ENCODE peak calls at places on chromosomes 1 and 21, in four cellular contexts. Z, H, W and P are unnamed samples.

GRCh38 chr1:11670747-11671146 is 6.7 kb downstream of the FBXO6 start:
- DNase-seq in W (no peak), H (no peak), Z (no peak), P (no peak)

GRCh38 chr1:151980287-151981177 is 13.1 kb downstream of the S100A10 start:
- DNase-seq in Z (no peak), W (no peak), H (peak; percentile 98), P (no peak)

GRCh38 chr1:156144747-156145146 is 8.6 kb upstream of the SEMA4A start:
- DNase-seq in W (no peak), Z (no peak), H (no peak), P (no peak)

GRCh38 chr1:160256396-160257046 is 5.8 kb downstream of the DCAF8 start:
- DNase-seq in W (no peak), H (peak; percentile 80), Z (no peak), P (no peak)

GRCh38 chr1:161731241-161731640 is 9.9 kb downstream of the FCRLB start:
- DNase-seq in W (no peak), Z (no peak), H (no peak), P (no peak)

GRCh38 chr21:37079211-37079824 is 6.3 kb downstream of the TTC3 start:
- DNase-seq in Z (no peak), H (no peak), W (no peak), P (peak; percentile 14)

GRCh38 chr21:29080454-29080930 is 7.0 kb upstream of the CCT8 start:
- DNase-seq in H (no peak), W (no peak), Z (no peak), P (no peak)

GRCh38 chr1:210883821-210884220 is 250.1 kb downstream of the KCNH1 start:
- DNase-seq in H (peak; percentile 60), Z (no peak), W (no peak), P (no peak)

GRCh38 chr1:90135306-90135705 is 140.4 kb downstream of the ZNF326 start:
- DNase-seq in W (no peak), H (no peak), Z (no peak), P (no peak)

GRCh38 chr1:206962269-206962668 is 8.0 kb downstream of the FCAMR start:
- DNase-seq in Z (no peak), H (no peak), W (no peak), P (no peak)

GRCh38 chr1:202159534-202160371 is 649 bp downstream of the PTPN7 start:
- DNase-seq in H (no peak), Z (no peak), W (no peak), P (peak; percentile 43)

GRCh38 chr21:21997390-21998333 is 999.5 kb downstream of the NCAM2 start:
- DNase-seq in W (no peak), Z (no peak), H (no peak), P (no peak)

GRCh38 chr21:45392206-45392971 is 12.6 kb upstream of the COL18A1 start:
- DNase-seq in W (no peak), H (no peak), Z (no peak), P (no peak)

GRCh38 chr1:4631321-4631720 is 23.1 kb upstream of the AJAP1 start:
- DNase-seq in H (no peak), W (no peak), Z (no peak), P (no peak)

GRCh38 chr21:42315296-42315891 is at the start of gene TFF3:
- DNase-seq in W (no peak), Z (peak; percentile 23), H (no peak), P (no peak)

GRCh38 chr21:35855463-35855862 is 204.9 kb downstream of the SETD4 start:
- DNase-seq in H (no peak), W (no peak), Z (no peak), P (no peak)

GRCh38 chr1:63405021-63405420 is 37.6 kb downstream of the ALG6 start:
- DNase-seq in Z (no peak), H (no peak), W (no peak), P (no peak)

GRCh38 chr1:218728994-218729393 is 383.9 kb downstream of the TGFB2 start:
- DNase-seq in Z (no peak), H (no peak), W (no peak), P (no peak)

GRCh38 chr1:22297999-22298398 is 153.7 kb upstream of the ZBTB40 start:
- DNase-seq in W (no peak), H (no peak), Z (no peak), P (no peak)

GRCh38 chr1:47722101-47722500 is 275.1 kb downstream of the TRABD2B start:
- DNase-seq in W (no peak), H (no peak), Z (no peak), P (no peak)

GRCh38 chr1:171420810-171421209 is 64.5 kb upstream of the PRRC2C start:
- DNase-seq in H (no peak), W (no peak), Z (no peak), P (no peak)

GRCh38 chr1:157624471-157624870 is 26.6 kb upstream of the FCRL4 start:
- DNase-seq in H (no peak), W (no peak), Z (no peak), P (no peak)

GRCh38 chr1:94514095-94514727 is 27.3 kb downstream of the F3 start:
- DNase-seq in H (no peak), Z (no peak), W (no peak), P (no peak)

GRCh38 chr1:156712626-156713025 is 7.2 kb upstream of the CRABP2 start:
- DNase-seq in W (no peak), Z (no peak), H (peak; percentile 48), P (no peak)